ENCODE peak calls at places on chromosomes 16 and 17, in ten cellular contexts. V is esophagus muscularis mucosa, M is osteocyte, Y is brain microvascular endothelial cell, Q is mammary epithelial cell, X is choroid plexus epithelial cell, I is progenitor cell of endocrine pancreas, K is mucosa of descending colon, A is dorsolateral prefrontal cortex, E is HFF-Myc. U is an unnamed sample.
A peak's percentile ranks its signal among the peaks of the same experiment; 100 is the strongest.

GRCh38 chr16:28110074-28110473 is 46.6 kb upstream of the GSG1L start:
- DNase-seq in V (no peak), M (no peak), Y (peak; percentile 12), Q (no peak), X (peak; percentile 68), I (no peak), K (no peak), A (no peak), E (no peak), U (no peak)

GRCh38 chr17:78672880-78673371 is 95.7 kb upstream of the DNAH17 start:
- DNase-seq in V (no peak), M (no peak), Y (no peak), Q (peak; percentile 11), X (no peak), I (no peak), K (no peak), A (no peak), E (no peak), U (no peak)

GRCh38 chr17:42313773-42314566 is 25.7 kb downstream of the STAT5A start:
- DNase-seq in V (no peak), M (no peak), Y (no peak), Q (peak; percentile 54), X (no peak), I (no peak), K (no peak), A (no peak), E (no peak), U (no peak)

GRCh38 chr17:65750678-65751077 is 189.2 kb upstream of the AXIN2 start:
- DNase-seq in V (no peak), M (no peak), Y (peak; percentile 75), Q (peak; percentile 94), X (peak; percentile 96), I (no peak), K (peak; percentile 82), A (no peak), E (peak; percentile 81), U (no peak)

GRCh38 chr17:20961551-20961950 is 81.3 kb downstream of the USP22 start:
- DNase-seq in V (no peak), M (no peak), Y (peak; percentile 5), Q (peak; percentile 96), X (no peak), I (no peak), K (no peak), A (no peak), E (no peak), U (no peak)

GRCh38 chr16:55508941-55509920 is at the start of gene LPCAT2:
- DNase-seq in V (no peak), M (peak; percentile 91), Y (peak; percentile 80), Q (peak; percentile 84), X (peak; percentile 87), I (peak; percentile 68), K (peak; percentile 91), A (peak; percentile 81), E (peak; percentile 63), U (no peak)

GRCh38 chr16:70437582-70438324 is 1.1 kb downstream of the ST3GAL2 start:
- DNase-seq in V (no peak), M (no peak), Y (peak; percentile 43), Q (peak; percentile 34), X (peak; percentile 61), I (no peak), K (no peak), A (no peak), E (no peak), U (no peak)

GRCh38 chr17:78925662-78926555 is 722 bp upstream of the TIMP2 start:
- DNase-seq in V (peak; percentile 98), M (no peak), Y (peak; percentile 86), Q (no peak), X (peak; percentile 89), I (no peak), K (peak; percentile 66), A (peak; percentile 70), E (peak; percentile 66), U (no peak)

GRCh38 chr17:2412561-2413021 is 11.7 kb upstream of the MNT start:
- DNase-seq in V (no peak), M (no peak), Y (no peak), Q (no peak), X (peak; percentile 53), I (no peak), K (no peak), A (no peak), E (no peak), U (no peak)

GRCh38 chr17:14871921-14872320 is 393.2 kb downstream of the PMP22 start:
- DNase-seq in V (no peak), M (no peak), Y (no peak), Q (peak; percentile 2), X (peak; percentile 62), I (no peak), K (no peak), A (no peak), E (no peak), U (no peak)

DNA sequence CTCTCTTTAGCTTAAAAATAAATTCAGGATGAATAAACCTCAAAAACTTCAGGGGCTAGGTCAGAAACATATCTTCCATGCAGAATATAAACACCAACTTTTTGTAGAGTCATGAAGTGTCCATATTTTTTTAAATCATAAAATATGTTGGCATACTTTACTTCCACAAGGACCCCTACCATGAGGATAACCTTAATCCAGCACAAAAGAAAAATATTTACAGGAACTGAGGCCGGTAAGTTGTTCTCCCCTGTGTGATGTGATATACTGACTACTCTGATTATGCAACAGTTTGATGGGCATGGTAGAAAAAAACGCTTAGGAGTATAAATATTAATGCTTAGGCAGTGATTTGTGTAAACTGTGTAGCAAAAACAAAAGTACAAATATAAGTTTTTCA is 264.8 kb upstream of the CDH11 start:
- DNase-seq in V (no peak), M (no peak), Y (no peak), Q (no peak), X (peak; percentile 57), I (no peak), K (no peak), A (no peak), E (no peak), U (no peak)
- TF ChIP-seq CTCF in V (no peak), M (no peak), Y (no peak), Q (no peak), X (no peak), I (no peak), K (no peak), A (no peak), E (no peak), U (no peak)

GRCh38 chr16:9949396-9949795 is 232.8 kb downstream of the GRIN2A start:
- DNase-seq in V (no peak), M (no peak), Y (no peak), Q (no peak), X (no peak), I (no peak), K (no peak), A (no peak), E (no peak), U (no peak)

GRCh38 chr16:9948933-9949332 is 233.3 kb downstream of the GRIN2A start:
- DNase-seq in V (no peak), M (no peak), Y (no peak), Q (no peak), X (no peak), I (no peak), K (no peak), A (no peak), E (no peak), U (no peak)

GRCh38 chr16:9941245-9941644 is 241.0 kb downstream of the GRIN2A start:
- DNase-seq in V (no peak), M (no peak), Y (no peak), Q (no peak), X (no peak), I (no peak), K (no peak), A (no peak), E (no peak), U (no peak)

GRCh38 chr16:9943121-9943520 is 239.1 kb downstream of the GRIN2A start:
- DNase-seq in V (no peak), M (no peak), Y (no peak), Q (no peak), X (no peak), I (no peak), K (no peak), A (no peak), E (no peak), U (no peak)

GRCh38 chr16:9946022-9946720 is 236.1 kb downstream of the GRIN2A start:
- DNase-seq in V (no peak), M (no peak), Y (no peak), Q (no peak), X (no peak), I (no peak), K (no peak), A (no peak), E (no peak), U (no peak)
- TF ChIP-seq CTCF in V (no peak), M (no peak), Y (no peak), Q (no peak), X (no peak), I (peak; percentile 23), K (no peak), A (no peak), E (no peak), U (no peak)

GRCh38 chr16:15041260-15042011 is 14.4 kb downstream of the NTAN1 start:
- DNase-seq in V (peak; percentile 94), M (no peak), Y (peak; percentile 26), Q (peak; percentile 43), X (peak; percentile 41), I (no peak), K (peak; percentile 82), A (no peak), E (no peak), U (no peak)
- TF ChIP-seq CTCF in V (peak; percentile 27), M (no peak), Y (no peak), Q (peak; percentile 40), X (no peak), I (no peak), K (no peak), A (no peak), E (no peak), U (no peak)

DNA sequence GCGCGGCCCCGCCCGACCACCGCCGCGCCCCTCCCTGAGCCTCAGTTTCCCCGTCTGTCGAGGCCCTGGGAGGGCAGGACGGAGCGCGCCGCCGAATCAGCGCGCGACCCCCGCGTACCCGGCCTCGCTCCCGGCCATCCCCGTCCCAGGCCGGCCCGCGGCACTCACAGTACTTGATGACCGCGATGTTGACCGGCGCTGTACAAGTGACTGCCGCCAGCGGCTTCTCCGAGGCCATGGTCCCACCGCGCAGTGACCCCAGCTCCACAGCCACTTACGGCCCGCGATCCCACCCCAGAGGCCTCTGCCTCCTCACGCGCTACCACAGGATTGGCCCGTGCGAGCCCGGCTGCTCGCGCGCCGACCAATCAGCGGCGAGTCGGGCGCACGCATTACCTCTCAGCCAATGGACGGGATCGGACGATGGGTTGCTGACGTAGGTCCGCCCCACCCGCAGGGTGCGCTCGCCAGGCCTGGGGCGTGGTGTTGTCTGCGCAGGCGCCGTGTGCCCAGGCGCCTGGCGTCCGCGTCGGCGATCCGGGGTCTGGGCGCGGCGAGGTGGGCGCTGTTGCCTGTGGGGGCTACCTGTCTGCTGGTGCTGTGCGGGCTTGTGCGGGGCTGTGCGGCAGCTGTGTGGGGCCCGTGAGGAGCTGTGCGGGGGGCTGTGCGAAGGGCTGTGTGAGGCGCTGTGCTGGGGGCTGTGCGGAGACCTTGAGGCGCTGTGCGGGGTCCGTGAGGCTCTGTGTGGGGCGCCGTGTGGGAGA is at the start of gene MVD:
- DNase-seq in V (peak; percentile 99), M (peak; percentile 99), Y (peak; percentile 96), Q (peak; percentile 98), X (peak; percentile 99), I (peak; percentile 95), K (peak; percentile 99), A (peak; percentile 97), E (peak; percentile 89), U (peak; percentile 95)
- TF ChIP-seq CTCF in V (no peak), M (no peak), Y (no peak), Q (no peak), X (no peak), I (no peak), K (no peak), A (no peak), E (peak; percentile 5), U (no peak)

GRCh38 chr17:55663395-55663794 is 59.3 kb downstream of the TMEM100 start:
- DNase-seq in V (no peak), M (no peak), Y (no peak), Q (no peak), X (no peak), I (no peak), K (no peak), A (no peak), E (no peak), U (no peak)
- TF ChIP-seq CTCF in V (no peak), M (no peak), Y (no peak), Q (no peak), X (no peak), I (no peak), K (no peak), A (no peak), E (no peak), U (no peak)

U was measured in natural killer cell.